ENCODE peak calls at places on chromosomes 6 and 20, in five cellular contexts. Y is nephron progenitor cell; J is activated T-helper 1 cell treated with Interleukin-2 at 50 U/mL for 16 hours; Q is stimulated activated effector memory CD8-positive, alpha-beta T cell treated with anti-CD3 and anti-CD28 coated beads, Interleukin-12 subunit alpha, Interleukin-12 subunit beta, amount 100 ng/mL, for 72 hours; R is fibroblast of mammary gland. X is an unnamed sample.

GRCh38 chr20:44454301-44454963 is 21.2 kb upstream of the TTPAL start:
- DNase-seq in Y (no peak), J (no peak), Q (no peak), R (peak; percentile 25), X (no peak)

GRCh38 chr6:116106146-116106545 is 5.5 kb downstream of the NT5DC1 start:
- DNase-seq in Y (no peak), J (no peak), Q (no peak), R (peak; percentile 47), X (no peak)

GRCh38 chr20:48056218-48056617 is 270.9 kb upstream of the SULF2 start:
- DNase-seq in Y (no peak), J (no peak), Q (no peak), R (no peak), X (no peak)

GRCh38 chr6:73923899-73924485 is 228.0 kb downstream of the CD109 start:
- DNase-seq in Y (no peak), J (no peak), Q (no peak), R (peak; percentile 65), X (no peak)

GRCh38 chr6:5110246-5110645 is 25.1 kb downstream of the PPP1R3G start:
- DNase-seq in Y (no peak), J (no peak), Q (no peak), R (no peak), X (no peak)

GRCh38 chr20:43389839-43390626 is 67.7 kb upstream of the SRSF6 start:
- DNase-seq in Y (peak; percentile 64), J (no peak), Q (no peak), R (no peak), X (peak; percentile 75)

GRCh38 chr6:138805431-138805830 is 9.5 kb downstream of the ECT2L start:
- DNase-seq in Y (no peak), J (no peak), Q (no peak), R (peak; percentile 95), X (no peak)

GRCh38 chr6:53641348-53641747 is 24.2 kb downstream of the KLHL31 start:
- DNase-seq in Y (no peak), J (no peak), Q (no peak), R (no peak), X (no peak)

GRCh38 chr20:45367126-45367525 is 4.2 kb downstream of the SYS1 start:
- DNase-seq in Y (no peak), J (no peak), Q (no peak), R (no peak), X (no peak)

GRCh38 chr6:17200395-17200794 is 80.8 kb upstream of the RBM24 start:
- DNase-seq in Y (peak; percentile 42), J (no peak), Q (no peak), R (no peak), X (peak; percentile 80)

GRCh38 chr6:168371989-168372711 is 52.6 kb upstream of the DACT2 start:
- DNase-seq in Y (no peak), J (no peak), Q (no peak), R (no peak), X (no peak)

GRCh38 chr6:30726506-30727413 is 6.6 kb downstream of the TUBB start:
- DNase-seq in Y (no peak), J (no peak), Q (no peak), R (no peak), X (no peak)

GRCh38 chr6:124670801-124671200 is 291.4 kb upstream of the RNF217 start:
- DNase-seq in Y (no peak), J (no peak), Q (no peak), R (no peak), X (no peak)

GRCh38 chr6:127120109-127120786 is 1.8 kb downstream of the RSPO3 start:
- DNase-seq in Y (peak; percentile 48), J (no peak), Q (no peak), R (no peak), X (peak; percentile 59)

GRCh38 chr20:18267815-18268214 is 20.5 kb upstream of the ZNF133 start:
- DNase-seq in Y (peak; percentile 56), J (no peak), Q (no peak), R (no peak), X (peak; percentile 92)

GRCh38 chr6:44045672-44046015 is 81.6 kb downstream of the MRPL14 start:
- DNase-seq in Y (no peak), J (no peak), Q (no peak), R (no peak), X (no peak)

GRCh38 chr6:135021310-135022049 is 33.1 kb downstream of the HBS1L start:
- DNase-seq in Y (no peak), J (no peak), Q (no peak), R (no peak), X (no peak)

GRCh38 chr6:168309183-168309582 is 10.4 kb downstream of the DACT2 start:
- DNase-seq in Y (no peak), J (no peak), Q (no peak), R (no peak), X (no peak)

X was measured in ecto neural progenitor cell.